ENCODE peak calls at places on chromosomes 11 and 22, in four cellular contexts. H, A, R and P are unnamed samples.

GRCh38 chr11:96486890-96487633 is 97.2 kb downstream of the JRKL start:
- DNase-seq in H (no peak), A (no peak), R (peak), P (no peak)

GRCh38 chr11:34002420-34002819 is 49.1 kb upstream of the CAPRIN1 start:
- DNase-seq in H (no peak), A (no peak), R (no peak), P (no peak)

GRCh38 chr11:128592454-128592853 is 5.1 kb upstream of the ETS1 start:
- DNase-seq in H (no peak), A (no peak), R (no peak), P (no peak)

GRCh38 chr22:44307509-44308169 is 5.1 kb downstream of the SHISAL1 start:
- DNase-seq in H (peak), A (no peak), R (no peak), P (no peak)

GRCh38 chr11:117479372-117479771 is 151.7 kb downstream of the CEP164 start:
- DNase-seq in H (no peak), A (no peak), R (no peak), P (no peak)

GRCh38 chr11:76206327-76207081 is at the start of gene WNT11:
- DNase-seq in H (peak), A (no peak), R (peak), P (peak)

GRCh38 chr11:119410501-119410900 is 12.5 kb downstream of the THY1 start:
- DNase-seq in H (no peak), A (no peak), R (no peak), P (no peak)

GRCh38 chr11:63489879-63490278 is 1.1 kb downstream of the PLAAT5 start:
- DNase-seq in H (no peak), A (no peak), R (peak), P (no peak)

GRCh38 chr11:271316-271715 is 6.9 kb upstream of the NLRP6 start:
- DNase-seq in H (peak), A (no peak), R (no peak), P (no peak)

GRCh38 chr11:111461460-111462240 is 50.5 kb downstream of the BTG4 start:
- DNase-seq in H (no peak), A (no peak), R (no peak), P (no peak)

GRCh38 chr22:47929073-47929472 is 1166.6 kb downstream of the TBC1D22A start:
- DNase-seq in H (no peak), A (no peak), R (no peak), P (no peak)

GRCh38 chr11:134483291-134483690 is 71.2 kb upstream of the B3GAT1 start:
- DNase-seq in H (no peak), A (no peak), R (no peak), P (no peak)

GRCh38 chr22:46851941-46852340 is 89.5 kb downstream of the TBC1D22A start:
- DNase-seq in H (no peak), A (no peak), R (no peak), P (no peak)

GRCh38 chr11:95283653-95284052 is 52.7 kb upstream of the SESN3 start:
- DNase-seq in H (no peak), A (no peak), R (peak), P (no peak)

GRCh38 chr11:114209343-114209742 is 86.9 kb upstream of the NNMT start:
- DNase-seq in H (no peak), A (no peak), R (no peak), P (no peak)

GRCh38 chr11:12602421-12602820 is 71.8 kb upstream of the TEAD1 start:
- DNase-seq in H (no peak), A (no peak), R (peak), P (no peak)

GRCh38 chr11:73141309-73142127 is 600 bp downstream of the FCHSD2 start:
- DNase-seq in H (peak), A (no peak), R (peak), P (peak)

GRCh38 chr22:26398741-26399153 is 30.3 kb upstream of the ASPHD2 start:
- DNase-seq in H (peak), A (no peak), R (peak), P (peak)

GRCh38 chr11:118618991-118619375 is 11.6 kb downstream of the PHLDB1 start:
- DNase-seq in H (peak), A (no peak), R (peak), P (peak)

GRCh38 chr22:28243539-28243938 is 324.5 kb upstream of the PITPNB start:
- DNase-seq in H (no peak), A (no peak), R (peak), P (no peak)

GRCh38 chr11:44320289-44320973 is 10.5 kb upstream of the ALX4 start:
- DNase-seq in H (no peak), A (no peak), R (no peak), P (no peak)

GRCh38 chr11:36458129-36458918 is 51.7 kb downstream of the TRAF6 start:
- DNase-seq in H (no peak), A (no peak), R (no peak), P (no peak)

DNA sequence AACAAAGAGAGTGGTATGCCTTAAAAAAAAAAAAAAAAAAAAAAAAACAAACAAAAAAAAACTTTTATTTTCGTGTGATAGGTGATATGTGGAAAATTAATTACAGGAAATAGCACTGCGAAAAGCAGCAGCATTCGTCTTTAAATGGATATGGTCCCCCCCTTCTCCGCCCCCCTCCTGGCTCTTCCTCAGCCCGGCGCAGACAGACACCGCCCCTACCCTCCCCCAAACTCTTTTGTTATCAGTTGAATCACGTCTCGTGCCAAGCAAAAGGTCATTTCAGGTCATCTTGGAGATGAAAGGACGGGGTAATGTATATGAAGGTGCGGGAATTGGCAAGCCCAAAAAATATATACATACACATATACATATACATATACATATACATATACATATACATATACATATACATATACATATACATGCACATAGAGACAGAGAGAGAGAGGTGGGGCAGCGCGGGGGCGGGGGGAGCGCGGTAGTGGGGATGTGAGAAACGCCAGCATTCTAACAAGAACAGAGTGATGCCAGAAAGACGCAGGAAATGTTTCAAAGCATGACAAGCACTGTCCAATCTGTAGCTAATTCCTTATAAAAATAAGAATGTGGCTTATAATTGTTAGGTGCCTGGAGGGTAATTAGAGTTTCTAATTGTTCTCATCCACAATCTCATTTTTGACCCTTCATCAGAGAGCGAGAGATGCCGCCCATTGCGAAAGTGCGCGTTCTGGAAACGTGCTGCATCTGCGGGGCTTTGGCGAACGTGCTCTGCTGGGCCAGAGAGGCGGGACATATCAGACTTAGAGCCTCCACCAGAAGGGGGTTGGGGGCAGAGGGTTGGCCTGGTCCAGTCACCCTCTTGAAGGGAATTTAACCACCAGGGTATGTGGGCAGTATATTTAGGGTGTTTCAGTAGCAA is 214.5 kb upstream of the UBASH3B start:
- DNase-seq in H (peak), A (no peak), R (peak), P (peak)
- H3K27ac ChIP-seq in H (peak), A (peak), R (no peak), P (peak)

GRCh38 chr11:1484061-1484671 is 2.4 kb downstream of the MOB2 start:
- DNase-seq in H (peak), A (no peak), R (no peak), P (peak)
- H3K27ac ChIP-seq in H (no peak), A (peak), R (no peak), P (peak)

GRCh38 chr11:1826552-1827094 is 8.2 kb upstream of the SYT8 start:
- DNase-seq in H (peak), A (no peak), R (peak), P (no peak)

GRCh38 chr11:1824221-1825038 is 10.4 kb upstream of the SYT8 start:
- DNase-seq in H (no peak), A (no peak), R (no peak), P (no peak)

GRCh38 chr11:1827095-1827797 is 7.5 kb upstream of the SYT8 start:
- DNase-seq in H (peak), A (no peak), R (peak), P (no peak)

GRCh38 chr11:1825039-1825740 is 9.6 kb upstream of the SYT8 start:
- DNase-seq in H (peak), A (no peak), R (no peak), P (peak)

DNA sequence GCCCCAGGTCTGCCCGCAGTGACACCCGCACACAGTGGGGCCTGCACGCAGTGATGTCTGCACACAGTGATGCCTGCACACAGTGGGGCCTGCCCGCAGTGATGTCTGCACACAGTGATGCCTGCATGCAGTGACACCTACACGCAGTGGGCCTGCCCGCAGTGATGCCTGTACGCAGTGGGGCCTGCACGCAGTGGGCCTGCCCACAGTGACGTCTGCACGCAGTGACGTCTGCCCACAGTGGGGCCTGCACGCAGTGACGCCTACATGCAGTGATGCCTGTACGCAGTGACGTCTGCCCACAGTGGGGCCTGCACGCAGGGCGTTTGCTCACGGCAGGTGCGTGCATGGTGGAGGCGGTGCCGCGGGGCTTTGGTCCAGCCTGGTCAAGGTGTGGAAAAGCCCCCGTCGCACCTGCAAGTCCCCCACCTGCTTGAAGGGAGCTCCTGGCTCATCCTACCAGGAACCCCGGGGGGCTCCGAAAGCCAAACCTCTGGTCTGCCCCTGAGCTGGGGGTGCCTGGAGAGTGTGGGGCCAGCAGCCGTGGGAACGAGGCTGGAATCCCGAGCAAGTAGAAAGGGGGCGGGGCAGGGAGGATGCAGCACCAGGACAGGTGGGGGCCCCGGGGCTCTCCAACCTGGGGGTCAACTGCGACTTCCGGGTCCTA is 8.9 kb upstream of the SYT8 start:
- DNase-seq in H (no peak), A (no peak), R (no peak), P (no peak)
- H3K27ac ChIP-seq in H (no peak), A (no peak), R (no peak), P (no peak)

GRCh38 chr11:103898065-103898464 is 138.4 kb upstream of the DDI1 start:
- DNase-seq in H (no peak), A (no peak), R (no peak), P (no peak)

GRCh38 chr11:103901656-103902055 is 134.8 kb upstream of the DDI1 start:
- DNase-seq in H (no peak), A (no peak), R (no peak), P (no peak)

GRCh38 chr11:103894673-103895072 is 141.8 kb upstream of the DDI1 start:
- DNase-seq in H (no peak), A (no peak), R (no peak), P (no peak)

GRCh38 chr11:103897156-103897555 is 139.3 kb upstream of the DDI1 start:
- DNase-seq in H (no peak), A (no peak), R (no peak), P (no peak)

GRCh38 chr11:103898577-103899336 is 137.7 kb upstream of the DDI1 start:
- DNase-seq in H (no peak), A (no peak), R (no peak), P (no peak)
- H3K27ac ChIP-seq in H (no peak), A (no peak), R (no peak), P (no peak)

GRCh38 chr11:71450507-71450906 is 2.3 kb upstream of the DHCR7 start:
- DNase-seq in H (no peak), A (no peak), R (no peak), P (no peak)
- H3K27ac ChIP-seq in H (no peak), A (no peak), R (no peak), P (no peak)